ENCODE peak calls at places on chromosomes 3 and 15, in four cellular contexts. One of them, this sample, is unnamed.

GRCh38 chr3:12158387-12159226 is at the start of gene TIMP4:
- DNase-seq in MCF 10A: no peak
- DNase-seq in DMS153: no peak
- DNase-seq in head of caudate nucleus: no peak
- DNase-seq in this sample: no peak

GRCh38 chr3:111769965-111770364 is 89.1 kb upstream of the PHLDB2 start:
- DNase-seq in head of caudate nucleus: no peak
- DNase-seq in MCF 10A: no peak
- DNase-seq in DMS153: no peak
- DNase-seq in this sample: no peak

GRCh38 chr3:131485116-131485515 is 17.7 kb downstream of the MRPL3 start:
- DNase-seq in head of caudate nucleus: no peak
- DNase-seq in MCF 10A: no peak
- DNase-seq in DMS153: no peak
- DNase-seq in this sample: no peak

GRCh38 chr3:126158016-126158911 is 22.1 kb downstream of the ALDH1L1 start:
- DNase-seq in head of caudate nucleus: no peak
- DNase-seq in DMS153: no peak
- DNase-seq in MCF 10A: no peak
- DNase-seq in this sample: no peak

GRCh38 chr3:99114565-99115291 is 213.2 kb upstream of the DCBLD2 start:
- DNase-seq in head of caudate nucleus: no peak
- DNase-seq in DMS153: no peak
- DNase-seq in MCF 10A: peak
- DNase-seq in this sample: no peak

GRCh38 chr3:185813691-185814215 is 11.1 kb downstream of the IGF2BP2 start:
- DNase-seq in head of caudate nucleus: no peak
- DNase-seq in MCF 10A: peak
- DNase-seq in DMS153: no peak
- DNase-seq in this sample: no peak

GRCh38 chr15:36313021-36313420 is 266.4 kb upstream of the CDIN1 start:
- DNase-seq in DMS153: no peak
- DNase-seq in head of caudate nucleus: no peak
- DNase-seq in MCF 10A: no peak
- DNase-seq in this sample: no peak

GRCh38 chr3:149247929-149248691 is 26.5 kb upstream of the CP start:
- DNase-seq in DMS153: no peak
- DNase-seq in head of caudate nucleus: no peak
- DNase-seq in MCF 10A: peak
- DNase-seq in this sample: no peak

GRCh38 chr3:105885261-105885660 is 16.4 kb upstream of the CBLB start:
- DNase-seq in DMS153: no peak
- DNase-seq in MCF 10A: no peak
- DNase-seq in head of caudate nucleus: no peak
- DNase-seq in this sample: no peak

GRCh38 chr15:85543741-85544155 is 163.3 kb downstream of the AKAP13 start:
- DNase-seq in MCF 10A: no peak
- DNase-seq in DMS153: peak
- DNase-seq in head of caudate nucleus: no peak
- DNase-seq in this sample: no peak

GRCh38 chr3:111690242-111690641 is 95.1 kb upstream of the ZBED2 start:
- DNase-seq in head of caudate nucleus: no peak
- DNase-seq in DMS153: no peak
- DNase-seq in MCF 10A: no peak
- DNase-seq in this sample: no peak

GRCh38 chr3:126371096-126371705 is 14.0 kb upstream of the KLF15 start:
- DNase-seq in head of caudate nucleus: no peak
- DNase-seq in DMS153: no peak
- DNase-seq in MCF 10A: no peak
- DNase-seq in this sample: no peak

GRCh38 chr3:29183346-29184087 is 97.4 kb upstream of the RBMS3 start:
- DNase-seq in head of caudate nucleus: no peak
- DNase-seq in MCF 10A: peak
- DNase-seq in DMS153: no peak
- DNase-seq in this sample: no peak

GRCh38 chr3:31925271-31925630 is 55.8 kb downstream of the OSBPL10 start:
- DNase-seq in MCF 10A: no peak
- DNase-seq in DMS153: no peak
- DNase-seq in head of caudate nucleus: no peak
- DNase-seq in this sample: no peak

GRCh38 chr3:13373975-13374586 is 46.0 kb downstream of the NUP210 start:
- DNase-seq in MCF 10A: no peak
- DNase-seq in head of caudate nucleus: no peak
- DNase-seq in DMS153: no peak
- DNase-seq in this sample: no peak

GRCh38 chr15:70763950-70764730 is 782 bp upstream of the UACA start:
- DNase-seq in MCF 10A: no peak
- DNase-seq in head of caudate nucleus: no peak
- DNase-seq in DMS153: no peak
- DNase-seq in this sample: no peak

GRCh38 chr3:58237940-58238681 is 519 bp downstream of the ABHD6 start:
- DNase-seq in DMS153: no peak
- DNase-seq in MCF 10A: no peak
- DNase-seq in head of caudate nucleus: peak
- DNase-seq in this sample: peak

GRCh38 chr3:130010556-130010955 is 36.0 kb downstream of the TRH start:
- DNase-seq in head of caudate nucleus: no peak
- DNase-seq in MCF 10A: no peak
- DNase-seq in DMS153: no peak
- DNase-seq in this sample: no peak

GRCh38 chr3:111588527-111588926 is 6.6 kb downstream of the ZBED2 start:
- DNase-seq in MCF 10A: no peak
- DNase-seq in DMS153: no peak
- DNase-seq in head of caudate nucleus: no peak
- DNase-seq in this sample: no peak

GRCh38 chr15:58434334-58434888 is 2.6 kb downstream of the LIPC start:
- DNase-seq in MCF 10A: no peak
- DNase-seq in DMS153: no peak
- DNase-seq in head of caudate nucleus: no peak
- DNase-seq in this sample: no peak